ENCODE peak calls at places on chromosomes 11 and 22, in nine cellular contexts. C is AG04450; G is stimulated activated naive CD8-positive, alpha-beta T cell treated with anti-CD3 and anti-CD28 coated beads, Interleukin-15, amount 100 ng/mL, for 72 hours; I is activated gamma-delta T cell treated with anti-CD3 and anti-CD28 coated beads, Interleukin-2, amount 50 U/mL, for 16 hours; R is left ventricle myocardium inferior; P is mammary epithelial cell; L is anterior cingulate cortex; Y is stimulated activated CD4-positive, alpha-beta T cell treated with anti-CD3 and anti-CD28 coated beads, Interleukin-12 subunit alpha, Interleukin-12 subunit beta, amount 100 ng/mL, for 48 hours; H is activated CD4-positive, alpha-beta T cell treated with anti-CD3 and anti-CD28 coated beads, Interleukin-2, amount 10 ng/mL, durations not matched to agents 7 days and 5 days. J is an unnamed sample.

GRCh38 chr11:112962854-112963367 is 1.7 kb downstream of the NCAM1 start:
- DNase-seq in C (no peak), R (peak), Y (no peak), P (no peak), I (no peak), H (no peak), L (peak), G (no peak), J (peak)

GRCh38 chr22:47291565-47292495 is 529.4 kb downstream of the TBC1D22A start:
- DNase-seq in C (no peak), G (no peak), I (no peak), R (no peak), H (no peak), Y (no peak), P (no peak), L (no peak), J (no peak)

GRCh38 chr11:133810179-133810550 is 35.1 kb downstream of the SPATA19 start:
- DNase-seq in L (no peak), C (no peak), Y (no peak), I (no peak), H (no peak), P (no peak), G (no peak), R (no peak), J (no peak)

GRCh38 chr11:45060707-45061106 is 85.7 kb upstream of the PRDM11 start:
- DNase-seq in Y (no peak), P (no peak), L (no peak), C (no peak), I (no peak), H (no peak), R (no peak), G (no peak), J (no peak)

GRCh38 chr11:30991802-30992512 is 377.6 kb downstream of the DCDC1 start:
- DNase-seq in C (no peak), Y (no peak), R (no peak), P (no peak), I (no peak), L (no peak), G (no peak), H (no peak), J (no peak)

GRCh38 chr11:122633219-122633829 is 22.2 kb upstream of the UBASH3B start:
- DNase-seq in P (peak), Y (no peak), C (no peak), G (no peak), R (peak), L (peak), I (no peak), H (no peak), J (no peak)

GRCh38 chr22:38314140-38314991 is 2.9 kb downstream of the CSNK1E start:
- DNase-seq in Y (no peak), H (no peak), G (no peak), P (peak), I (no peak), L (no peak), R (no peak), C (no peak), J (no peak)

GRCh38 chr11:5684627-5685362 is at the start of gene TRIM5:
- DNase-seq in H (peak), L (peak), C (peak), G (peak), R (peak), Y (peak), P (peak), I (peak), J (peak)

GRCh38 chr22:46561435-46561905 is 24.1 kb upstream of the CELSR1 start:
- DNase-seq in P (no peak), L (no peak), G (no peak), R (peak), H (peak), C (no peak), Y (peak), I (no peak), J (peak)

GRCh38 chr11:126338346-126339055 is 17.0 kb upstream of the ST3GAL4 start:
- DNase-seq in L (no peak), Y (no peak), G (no peak), I (no peak), C (no peak), R (no peak), H (no peak), P (no peak), J (no peak)